ENCODE peak calls at places on chromosomes 2 and 18, in six cellular contexts. One of them, this sample, is unnamed.

GRCh38 chr2:190181066-190181681 is 118.6 kb upstream of the MSTN start:
- ATAC-seq in Panc1: peak
- ATAC-seq in naive thymus-derived CD4-positive, alpha-beta T cell: peak
- ATAC-seq in K562: peak
- ATAC-seq in body of pancreas: peak
- ATAC-seq in upper lobe of left lung: no peak
- ATAC-seq in this sample: no peak

GRCh38 chr2:42250925-42251324 is 81.8 kb downstream of the EML4 start:
- ATAC-seq in body of pancreas: no peak
- ATAC-seq in K562: no peak
- ATAC-seq in naive thymus-derived CD4-positive, alpha-beta T cell: peak
- ATAC-seq in upper lobe of left lung: no peak
- ATAC-seq in Panc1: no peak
- ATAC-seq in this sample: no peak

GRCh38 chr18:31506024-31506742 is 8.2 kb downstream of the DSG2 start:
- ATAC-seq in naive thymus-derived CD4-positive, alpha-beta T cell: no peak
- ATAC-seq in body of pancreas: no peak
- ATAC-seq in Panc1: no peak
- ATAC-seq in K562: no peak
- ATAC-seq in upper lobe of left lung: no peak
- ATAC-seq in this sample: no peak

GRCh38 chr18:55489742-55490055 is 98.3 kb downstream of the TCF4 start:
- ATAC-seq in K562: no peak
- ATAC-seq in upper lobe of left lung: no peak
- ATAC-seq in naive thymus-derived CD4-positive, alpha-beta T cell: peak
- ATAC-seq in Panc1: no peak
- ATAC-seq in body of pancreas: no peak
- ATAC-seq in this sample: no peak

GRCh38 chr2:117850461-117850860 is 36.0 kb downstream of the DDX18 start:
- ATAC-seq in naive thymus-derived CD4-positive, alpha-beta T cell: no peak
- ATAC-seq in upper lobe of left lung: no peak
- ATAC-seq in K562: no peak
- ATAC-seq in body of pancreas: no peak
- ATAC-seq in Panc1: no peak
- ATAC-seq in this sample: no peak

GRCh38 chr2:71554028-71554705 is 100.8 kb downstream of the DYSF start:
- ATAC-seq in body of pancreas: no peak
- ATAC-seq in K562: no peak
- ATAC-seq in upper lobe of left lung: no peak
- ATAC-seq in Panc1: no peak
- ATAC-seq in naive thymus-derived CD4-positive, alpha-beta T cell: no peak
- ATAC-seq in this sample: no peak

GRCh38 chr2:176997792-176998169 is 214.8 kb upstream of the HNRNPA3 start:
- ATAC-seq in body of pancreas: no peak
- ATAC-seq in Panc1: no peak
- ATAC-seq in K562: no peak
- ATAC-seq in naive thymus-derived CD4-positive, alpha-beta T cell: no peak
- ATAC-seq in upper lobe of left lung: no peak
- ATAC-seq in this sample: no peak

GRCh38 chr2:127106457-127106997 is 427 bp downstream of the BIN1 start:
- ATAC-seq in naive thymus-derived CD4-positive, alpha-beta T cell: peak
- ATAC-seq in Panc1: peak
- ATAC-seq in body of pancreas: peak
- ATAC-seq in upper lobe of left lung: peak
- ATAC-seq in K562: peak
- ATAC-seq in this sample: peak

GRCh38 chr2:189407161-189407943 is 33.9 kb upstream of the WDR75 start:
- ATAC-seq in body of pancreas: no peak
- ATAC-seq in K562: no peak
- ATAC-seq in naive thymus-derived CD4-positive, alpha-beta T cell: no peak
- ATAC-seq in upper lobe of left lung: no peak
- ATAC-seq in Panc1: peak
- ATAC-seq in this sample: no peak

GRCh38 chr2:102101844-102102635 is 40.5 kb upstream of the IL1R1 start:
- ATAC-seq in Panc1: no peak
- ATAC-seq in K562: no peak
- ATAC-seq in body of pancreas: peak
- ATAC-seq in upper lobe of left lung: no peak
- ATAC-seq in naive thymus-derived CD4-positive, alpha-beta T cell: no peak
- ATAC-seq in this sample: no peak

GRCh38 chr2:229080172-229080571 is 190.9 kb downstream of the PID1 start:
- ATAC-seq in Panc1: no peak
- ATAC-seq in upper lobe of left lung: no peak
- ATAC-seq in body of pancreas: no peak
- ATAC-seq in K562: no peak
- ATAC-seq in naive thymus-derived CD4-positive, alpha-beta T cell: no peak
- ATAC-seq in this sample: no peak

GRCh38 chr2:91748869-91749268 is 3057.4 kb downstream of the RPIA start:
- ATAC-seq in naive thymus-derived CD4-positive, alpha-beta T cell: peak
- ATAC-seq in body of pancreas: peak
- ATAC-seq in upper lobe of left lung: peak
- ATAC-seq in K562: peak
- ATAC-seq in Panc1: peak
- ATAC-seq in this sample: peak

GRCh38 chr18:11522992-11523391 is 86.4 kb upstream of the SLC35G4 start:
- ATAC-seq in Panc1: no peak
- ATAC-seq in upper lobe of left lung: no peak
- ATAC-seq in body of pancreas: no peak
- ATAC-seq in naive thymus-derived CD4-positive, alpha-beta T cell: no peak
- ATAC-seq in K562: no peak
- ATAC-seq in this sample: no peak

GRCh38 chr2:45897836-45898235 is 246.4 kb downstream of the PRKCE start:
- ATAC-seq in upper lobe of left lung: peak
- ATAC-seq in K562: no peak
- ATAC-seq in Panc1: no peak
- ATAC-seq in body of pancreas: no peak
- ATAC-seq in naive thymus-derived CD4-positive, alpha-beta T cell: peak
- ATAC-seq in this sample: no peak

GRCh38 chr18:26549103-26549485 is 741 bp upstream of the KCTD1 start:
- ATAC-seq in naive thymus-derived CD4-positive, alpha-beta T cell: peak
- ATAC-seq in K562: no peak
- ATAC-seq in body of pancreas: peak
- ATAC-seq in Panc1: peak
- ATAC-seq in upper lobe of left lung: peak
- ATAC-seq in this sample: peak

GRCh38 chr2:237732790-237733349 is 65.7 kb upstream of the RBM44 start:
- ATAC-seq in naive thymus-derived CD4-positive, alpha-beta T cell: peak
- ATAC-seq in Panc1: peak
- ATAC-seq in body of pancreas: peak
- ATAC-seq in K562: peak
- ATAC-seq in upper lobe of left lung: peak
- ATAC-seq in this sample: peak

GRCh38 chr18:79578396-79579260 is 101.0 kb upstream of the CTDP1 start:
- ATAC-seq in Panc1: peak
- ATAC-seq in body of pancreas: no peak
- ATAC-seq in upper lobe of left lung: no peak
- ATAC-seq in naive thymus-derived CD4-positive, alpha-beta T cell: no peak
- ATAC-seq in K562: no peak
- ATAC-seq in this sample: no peak

GRCh38 chr2:29063646-29064372 is 10.5 kb downstream of the PCARE start:
- ATAC-seq in body of pancreas: no peak
- ATAC-seq in naive thymus-derived CD4-positive, alpha-beta T cell: no peak
- ATAC-seq in upper lobe of left lung: peak
- ATAC-seq in K562: no peak
- ATAC-seq in Panc1: no peak
- ATAC-seq in this sample: peak

GRCh38 chr2:15645720-15646385 is 54.2 kb downstream of the DDX1 start:
- ATAC-seq in body of pancreas: no peak
- ATAC-seq in naive thymus-derived CD4-positive, alpha-beta T cell: no peak
- ATAC-seq in Panc1: no peak
- ATAC-seq in K562: no peak
- ATAC-seq in upper lobe of left lung: no peak
- ATAC-seq in this sample: no peak

GRCh38 chr2:68939962-68940361 is 12.7 kb downstream of the GKN2 start:
- ATAC-seq in Panc1: no peak
- ATAC-seq in upper lobe of left lung: no peak
- ATAC-seq in K562: no peak
- ATAC-seq in body of pancreas: no peak
- ATAC-seq in naive thymus-derived CD4-positive, alpha-beta T cell: no peak
- ATAC-seq in this sample: no peak

GRCh38 chr2:17621781-17622180 is 81.3 kb downstream of the VSNL1 start:
- ATAC-seq in K562: no peak
- ATAC-seq in Panc1: no peak
- ATAC-seq in body of pancreas: no peak
- ATAC-seq in naive thymus-derived CD4-positive, alpha-beta T cell: no peak
- ATAC-seq in upper lobe of left lung: peak
- ATAC-seq in this sample: no peak

GRCh38 chr2:224194161-224194560 is 155.1 kb upstream of the SERPINE2 start:
- ATAC-seq in Panc1: no peak
- ATAC-seq in naive thymus-derived CD4-positive, alpha-beta T cell: no peak
- ATAC-seq in K562: no peak
- ATAC-seq in upper lobe of left lung: no peak
- ATAC-seq in body of pancreas: no peak
- ATAC-seq in this sample: no peak

GRCh38 chr2:224202466-224202865 is 163.4 kb upstream of the SERPINE2 start:
- ATAC-seq in body of pancreas: no peak
- ATAC-seq in upper lobe of left lung: no peak
- ATAC-seq in K562: no peak
- ATAC-seq in Panc1: no peak
- ATAC-seq in naive thymus-derived CD4-positive, alpha-beta T cell: no peak
- ATAC-seq in this sample: no peak

GRCh38 chr2:224190871-224191270 is 151.8 kb upstream of the SERPINE2 start:
- ATAC-seq in upper lobe of left lung: no peak
- ATAC-seq in naive thymus-derived CD4-positive, alpha-beta T cell: no peak
- ATAC-seq in body of pancreas: no peak
- ATAC-seq in K562: no peak
- ATAC-seq in Panc1: no peak
- ATAC-seq in this sample: no peak

GRCh38 chr2:224195954-224196571 is 157.0 kb upstream of the SERPINE2 start:
- ATAC-seq in body of pancreas: no peak
- ATAC-seq in Panc1: no peak
- ATAC-seq in K562: no peak
- ATAC-seq in naive thymus-derived CD4-positive, alpha-beta T cell: no peak
- ATAC-seq in upper lobe of left lung: peak
- ATAC-seq in this sample: peak

GRCh38 chr2:224196789-224197188 is 157.7 kb upstream of the SERPINE2 start:
- ATAC-seq in upper lobe of left lung: no peak
- ATAC-seq in K562: no peak
- ATAC-seq in body of pancreas: no peak
- ATAC-seq in naive thymus-derived CD4-positive, alpha-beta T cell: no peak
- ATAC-seq in Panc1: no peak
- ATAC-seq in this sample: no peak
- H3K4me3 ChIP-seq in upper lobe of left lung: no peak
- H3K4me3 ChIP-seq in K562: no peak
- H3K4me3 ChIP-seq in body of pancreas: no peak
- H3K4me3 ChIP-seq in naive thymus-derived CD4-positive, alpha-beta T cell: no peak
- H3K4me3 ChIP-seq in Panc1: no peak
- H3K4me3 ChIP-seq in this sample: no peak

GRCh38 chr2:70144443-70145167 is 46.2 kb downstream of the C2orf42 start:
- ATAC-seq in Panc1: no peak
- ATAC-seq in naive thymus-derived CD4-positive, alpha-beta T cell: no peak
- ATAC-seq in K562: no peak
- ATAC-seq in body of pancreas: no peak
- ATAC-seq in upper lobe of left lung: no peak
- ATAC-seq in this sample: no peak

GRCh38 chr2:70142590-70143313 is 48.1 kb downstream of the C2orf42 start:
- ATAC-seq in naive thymus-derived CD4-positive, alpha-beta T cell: peak
- ATAC-seq in Panc1: peak
- ATAC-seq in K562: peak
- ATAC-seq in upper lobe of left lung: peak
- ATAC-seq in body of pancreas: peak
- ATAC-seq in this sample: peak

GRCh38 chr2:70145168-70145538 is 45.7 kb downstream of the C2orf42 start:
- ATAC-seq in K562: no peak
- ATAC-seq in body of pancreas: no peak
- ATAC-seq in upper lobe of left lung: no peak
- ATAC-seq in naive thymus-derived CD4-positive, alpha-beta T cell: no peak
- ATAC-seq in Panc1: no peak
- ATAC-seq in this sample: no peak

GRCh38 chr2:70141754-70142589 is 48.8 kb downstream of the C2orf42 start:
- ATAC-seq in upper lobe of left lung: peak
- ATAC-seq in Panc1: peak
- ATAC-seq in K562: peak
- ATAC-seq in body of pancreas: peak
- ATAC-seq in naive thymus-derived CD4-positive, alpha-beta T cell: no peak
- ATAC-seq in this sample: peak

DNA sequence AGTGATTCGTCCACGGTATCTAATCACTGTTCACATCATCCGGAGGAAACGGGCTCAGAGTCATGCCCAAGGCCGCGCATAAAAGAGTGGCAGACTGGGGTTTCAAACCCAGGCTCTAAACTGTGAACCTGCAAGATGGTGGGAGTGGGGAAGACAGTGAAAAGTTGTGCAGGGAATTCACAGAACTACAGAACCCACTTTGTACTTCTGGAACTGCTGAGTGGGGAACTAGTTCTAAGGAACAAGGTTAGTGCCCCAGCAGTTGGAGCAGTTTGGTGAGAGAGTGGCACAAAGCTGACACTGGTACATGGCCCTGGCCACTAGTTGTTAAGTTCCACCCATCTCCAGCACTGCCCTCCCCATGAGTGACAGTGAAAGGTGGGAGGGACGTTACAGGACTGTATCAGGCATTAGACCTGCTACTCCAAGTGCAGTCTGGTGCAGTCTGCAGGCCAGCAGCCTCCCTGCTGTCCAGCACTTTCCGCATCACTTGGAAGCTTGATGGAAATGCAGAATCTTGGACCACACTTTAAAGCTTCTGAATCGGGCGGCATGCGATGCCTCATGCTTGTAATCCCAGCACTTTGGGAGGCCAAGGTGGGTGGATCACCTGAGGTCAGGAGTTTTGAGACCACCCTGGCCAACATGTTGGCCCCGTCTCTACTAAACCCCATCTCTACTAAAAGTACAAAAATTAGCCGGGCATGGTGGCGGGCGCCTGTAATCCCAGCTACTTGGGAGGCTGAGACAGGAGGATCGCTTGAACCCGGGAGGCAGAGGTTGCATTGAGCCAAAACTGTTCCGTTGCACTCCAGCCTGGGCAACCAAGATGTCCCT is 47.3 kb downstream of the C2orf42 start:
- ATAC-seq in body of pancreas: no peak
- ATAC-seq in upper lobe of left lung: peak
- ATAC-seq in naive thymus-derived CD4-positive, alpha-beta T cell: peak
- ATAC-seq in K562: peak
- ATAC-seq in Panc1: peak
- ATAC-seq in this sample: no peak
- H3K4me3 ChIP-seq in body of pancreas: no peak
- H3K4me3 ChIP-seq in upper lobe of left lung: peak
- H3K4me3 ChIP-seq in naive thymus-derived CD4-positive, alpha-beta T cell: peak
- H3K4me3 ChIP-seq in K562: peak
- H3K4me3 ChIP-seq in Panc1: peak
- H3K4me3 ChIP-seq in this sample: peak

DNA sequence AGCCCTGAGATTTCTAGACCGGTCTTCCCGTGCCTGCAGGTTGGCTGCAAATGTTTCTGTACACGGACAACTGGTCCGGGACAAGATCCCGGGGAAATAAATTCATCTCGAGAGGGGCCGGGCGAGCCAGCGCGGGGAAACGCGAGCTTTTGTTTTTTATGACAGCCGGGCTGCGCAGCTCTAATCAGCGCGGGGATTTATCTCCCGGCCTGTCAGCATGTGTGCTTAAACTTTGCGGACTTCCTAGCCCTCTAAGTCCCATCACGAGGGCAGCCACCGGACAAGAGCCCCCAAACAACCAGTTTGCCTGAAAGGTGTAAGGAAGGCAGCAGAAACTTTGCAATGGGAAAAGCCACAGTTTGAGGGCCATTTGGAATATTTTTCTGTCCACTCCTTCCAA is 5.8 kb downstream of the MEIS1 start:
- ATAC-seq in Panc1: no peak
- ATAC-seq in body of pancreas: no peak
- ATAC-seq in upper lobe of left lung: no peak
- ATAC-seq in K562: no peak
- ATAC-seq in naive thymus-derived CD4-positive, alpha-beta T cell: no peak
- ATAC-seq in this sample: no peak
- H3K4me3 ChIP-seq in Panc1: no peak
- H3K4me3 ChIP-seq in body of pancreas: peak
- H3K4me3 ChIP-seq in upper lobe of left lung: peak
- H3K4me3 ChIP-seq in K562: no peak
- H3K4me3 ChIP-seq in naive thymus-derived CD4-positive, alpha-beta T cell: no peak
- H3K4me3 ChIP-seq in this sample: peak

GRCh38 chr2:673615-674318 is 3.4 kb downstream of the TMEM18 start:
- ATAC-seq in K562: no peak
- ATAC-seq in naive thymus-derived CD4-positive, alpha-beta T cell: no peak
- ATAC-seq in body of pancreas: no peak
- ATAC-seq in Panc1: no peak
- ATAC-seq in upper lobe of left lung: no peak
- ATAC-seq in this sample: no peak
- H3K4me3 ChIP-seq in K562: no peak
- H3K4me3 ChIP-seq in naive thymus-derived CD4-positive, alpha-beta T cell: no peak
- H3K4me3 ChIP-seq in body of pancreas: no peak
- H3K4me3 ChIP-seq in Panc1: no peak
- H3K4me3 ChIP-seq in upper lobe of left lung: no peak
- H3K4me3 ChIP-seq in this sample: no peak